ENCODE peak calls at places on chromosomes 16 and 17, in four cellular contexts. Y is GM12878, B is A549, G is K562. J is an unnamed sample.

GRCh38 chr16:65538945-65539344 is 417.1 kb upstream of the CDH11 start:
- DNase-seq in B (no peak), G (no peak), Y (no peak), J (peak; percentile 60)

GRCh38 chr17:1949754-1950153 is 75.4 kb downstream of the RTN4RL1 start:
- DNase-seq in Y (no peak), B (no peak), G (no peak), J (no peak)

GRCh38 chr16:23316232-23316631 is 14.1 kb downstream of the SCNN1B start:
- DNase-seq in Y (no peak), B (no peak), G (no peak), J (no peak)

GRCh38 chr17:75771334-75772281 is 6.6 kb upstream of the GALK1 start:
- DNase-seq in B (no peak), G (no peak), Y (no peak), J (peak; percentile 25)

GRCh38 chr16:89119161-89119621 is 25.5 kb downstream of the ACSF3 start:
- DNase-seq in Y (no peak), B (no peak), G (no peak), J (no peak)

GRCh38 chr17:10463402-10463801 is 6.0 kb downstream of the MYH4 start:
- DNase-seq in Y (no peak), B (no peak), G (no peak), J (no peak)

GRCh38 chr16:31333686-31334649 is 21.0 kb upstream of the ITGAX start:
- DNase-seq in B (peak; percentile 73), G (peak; percentile 61), Y (no peak), J (peak; percentile 13)

GRCh38 chr16:25922438-25922837 is 230.7 kb downstream of the HS3ST4 start:
- DNase-seq in Y (no peak), B (no peak), G (no peak), J (no peak)

GRCh38 chr17:76491271-76492184 is 9.7 kb downstream of the RHBDF2 start:
- DNase-seq in G (peak; percentile 50), B (no peak), Y (no peak), J (no peak)

GRCh38 chr16:1942810-1943726 is at the start of gene MSRB1:
- DNase-seq in Y (peak; percentile 91), B (peak; percentile 98), G (peak; percentile 100), J (peak; percentile 96)

GRCh38 chr16:17970816-17971291 is 365.7 kb downstream of the NPIPA8 start:
- DNase-seq in G (no peak), Y (no peak), B (no peak), J (no peak)

GRCh38 chr17:73192894-73193701 is at the start of gene COG1:
- DNase-seq in B (peak; percentile 91), Y (no peak), G (peak; percentile 96), J (peak; percentile 84)

GRCh38 chr16:12917246-12917645 is 15.8 kb downstream of the SHISA9 start:
- DNase-seq in G (no peak), Y (no peak), B (no peak), J (no peak)

GRCh38 chr17:19991252-19991885 is 13.7 kb upstream of the AKAP10 start:
- DNase-seq in G (no peak), Y (no peak), B (no peak), J (no peak)

GRCh38 chr17:55717898-55718735 is 4.5 kb downstream of the TMEM100 start:
- DNase-seq in G (peak; percentile 42), B (peak; percentile 78), Y (no peak), J (peak; percentile 68)

GRCh38 chr16:79597277-79597676 is 3.3 kb downstream of the MAF start:
- DNase-seq in G (no peak), B (no peak), Y (no peak), J (no peak)

GRCh38 chr16:60077791-60078280 is 1343.7 kb upstream of the GOT2 start:
- DNase-seq in G (no peak), B (no peak), Y (no peak), J (no peak)

GRCh38 chr17:4980644-4981216 is 6.7 kb downstream of the CAMTA2 start:
- DNase-seq in B (peak; percentile 65), G (peak; percentile 60), Y (no peak), J (peak; percentile 46)

GRCh38 chr17:38729886-38730525 is at the start of gene CISD3:
- DNase-seq in Y (no peak), G (peak; percentile 95), B (peak; percentile 88), J (peak; percentile 76)

GRCh38 chr16:67277999-67278772 is 1.1 kb upstream of the PLEKHG4 start:
- DNase-seq in B (no peak), G (no peak), Y (no peak), J (peak; percentile 90)

GRCh38 chr17:31320791-31321190 is 631 bp downstream of the EVI2A start:
- DNase-seq in Y (no peak), G (no peak), B (no peak), J (peak; percentile 37)

GRCh38 chr17:81535480-81536298 is 7.5 kb downstream of the FSCN2 start:
- DNase-seq in Y (no peak), G (no peak), B (no peak), J (no peak)

GRCh38 chr17:59234631-59235030 is 14.3 kb downstream of the GDPD1 start:
- DNase-seq in B (no peak), Y (no peak), G (no peak), J (no peak)

GRCh38 chr16:53434436-53435065 is at the start of gene RBL2:
- DNase-seq in G (peak; percentile 88), Y (no peak), B (peak; percentile 89), J (peak; percentile 25)

GRCh38 chr16:56964243-56965148 is 2.7 kb downstream of the CETP start:
- DNase-seq in Y (no peak), B (peak; percentile 85), G (peak; percentile 85), J (peak; percentile 84)

GRCh38 chr17:27494192-27495091 is 38.2 kb downstream of the KSR1 start:
- DNase-seq in G (no peak), Y (no peak), B (peak; percentile 83), J (peak; percentile 42)

GRCh38 chr17:39222866-39223834 is 2.6 kb downstream of the STAC2 start:
- DNase-seq in G (no peak), Y (no peak), B (no peak), J (no peak)

GRCh38 chr16:26963109-26963508 is 103.6 kb upstream of the C16orf82 start:
- DNase-seq in Y (no peak), G (peak; percentile 60), B (peak; percentile 12), J (peak; percentile 36)

GRCh38 chr16:24975428-24975889 is 39.7 kb downstream of the ARHGAP17 start:
- DNase-seq in Y (peak; percentile 76), B (peak; percentile 19), G (no peak), J (peak; percentile 66)

GRCh38 chr16:86354641-86355040 is 155.7 kb upstream of the FOXF1 start:
- DNase-seq in Y (no peak), G (no peak), B (no peak), J (peak; percentile 73)

GRCh38 chr16:86355538-86355937 is 154.8 kb upstream of the FOXF1 start:
- DNase-seq in B (no peak), G (no peak), Y (no peak), J (peak; percentile 93)

GRCh38 chr16:86355114-86355513 is 155.2 kb upstream of the FOXF1 start:
- DNase-seq in G (no peak), B (no peak), Y (no peak), J (peak; percentile 55)

GRCh38 chr16:86356804-86357203 is 153.5 kb upstream of the FOXF1 start:
- DNase-seq in Y (no peak), G (no peak), B (no peak), J (no peak)

GRCh38 chr16:86355951-86356350 is 154.4 kb upstream of the FOXF1 start:
- DNase-seq in B (no peak), G (no peak), Y (no peak), J (no peak)
- TF ChIP-seq ELK1 in B (no peak), G (no peak), Y (no peak), J (no peak)

GRCh38 chr17:80105762-80106161 is 4.4 kb downstream of the GAA start:
- DNase-seq in Y (no peak), G (peak; percentile 49), B (no peak), J (peak; percentile 21)

GRCh38 chr17:80103061-80103481 is 1.7 kb downstream of the GAA start:
- DNase-seq in G (no peak), B (no peak), Y (no peak), J (no peak)

GRCh38 chr17:80103686-80104085 is 2.3 kb downstream of the GAA start:
- DNase-seq in G (no peak), Y (no peak), B (no peak), J (no peak)

GRCh38 chr17:80104956-80105375 is 3.6 kb downstream of the GAA start:
- DNase-seq in B (no peak), G (no peak), Y (no peak), J (no peak)

GRCh38 chr17:80104321-80104955 is 3.1 kb downstream of the GAA start:
- DNase-seq in B (no peak), Y (no peak), G (no peak), J (no peak)
- TF ChIP-seq ELK1 in B (no peak), Y (no peak), G (no peak), J (no peak)

DNA sequence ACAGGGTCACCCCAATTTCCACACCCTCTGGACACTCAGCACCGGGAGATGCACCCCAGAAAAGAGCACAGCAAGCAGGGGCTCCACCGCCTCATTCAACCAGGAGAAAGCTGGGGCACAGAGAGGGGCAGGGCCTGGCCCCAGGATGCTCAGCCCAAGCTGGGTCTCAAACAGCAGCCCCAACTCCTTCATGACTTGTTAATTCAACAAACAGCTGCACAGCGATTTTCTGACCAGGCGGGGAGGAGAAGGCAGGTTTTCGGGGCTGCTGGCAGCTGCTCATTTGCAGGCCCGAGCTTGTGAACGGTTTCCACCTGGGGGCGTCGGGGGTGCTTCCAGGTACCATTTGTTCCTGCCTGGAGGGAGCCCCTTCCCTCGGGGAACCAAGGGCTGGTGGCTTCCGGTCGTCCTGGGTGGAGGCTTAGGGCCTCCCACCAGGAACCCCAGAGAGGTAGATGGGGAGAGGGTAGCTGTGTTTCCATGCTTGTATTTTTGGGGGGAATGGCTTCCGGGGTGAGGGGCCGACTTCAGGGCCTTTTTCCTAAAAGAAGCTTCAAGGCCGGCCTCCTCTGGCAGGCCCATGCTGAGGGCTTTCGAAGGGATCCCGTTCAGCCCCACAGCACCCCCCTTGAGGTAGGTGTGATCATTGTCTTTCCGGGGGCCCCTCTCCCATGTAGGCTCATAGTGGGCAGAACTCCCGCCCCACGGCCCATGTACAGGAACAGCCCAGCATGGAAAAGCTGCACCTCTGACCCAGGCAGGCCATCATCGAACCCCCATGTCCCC is 191.6 kb upstream of the GSE1 start:
- DNase-seq in Y (no peak), G (no peak), B (no peak), J (no peak)
- TF ChIP-seq ELK1 in Y (no peak), G (no peak), B (no peak), J (no peak)

DNA sequence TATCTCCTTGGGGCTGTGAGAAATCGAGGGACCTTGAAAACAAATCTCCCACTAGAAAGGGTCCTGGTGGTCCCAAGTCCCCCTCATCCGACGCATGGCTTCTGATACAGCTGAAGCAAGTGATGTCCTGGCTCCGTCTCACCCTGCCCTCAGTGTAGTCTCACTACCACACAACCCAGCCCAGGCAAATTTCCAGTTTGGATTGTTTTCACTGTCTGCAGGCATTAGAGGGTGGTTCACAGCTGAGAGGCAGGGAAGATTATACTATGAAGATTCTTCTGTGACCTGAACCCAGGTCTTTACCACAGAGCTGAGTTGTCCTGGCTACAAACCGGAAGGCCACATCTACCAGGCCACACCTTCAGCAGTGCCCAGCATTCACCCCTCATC is 17.7 kb downstream of the ZNHIT3 start:
- DNase-seq in G (no peak), Y (no peak), B (no peak), J (no peak)
- TF ChIP-seq ELK1 in G (no peak), Y (no peak), B (no peak), J (no peak)